ENCODE peak calls at places on chromosomes 5 and 9, in eight cellular contexts. X, T, S, L, P, N, E and D are unnamed samples. For H3K4me1 and H3K27me3, the result is how much of the 10 kb centered on the place peaks cover.

GRCh38 chr9:109846781-109847180 is 66.8 kb downstream of the PALM2AKAP2 start:
- DNase-seq in X (no peak), T (no peak), S (no peak), L (no peak), P (no peak), N (no peak), E (no peak), D (no peak)

GRCh38 chr9:135343733-135344522 is 135.7 kb upstream of the PPP1R26 start:
- DNase-seq in X (peak), T (peak), S (peak), L (peak), P (peak), N (peak), E (peak), D (no peak)

GRCh38 chr5:151589878-151590570 is 1.1 kb downstream of the FAT2 start:
- DNase-seq in X (no peak), T (no peak), S (no peak), L (no peak), P (no peak), N (no peak), E (no peak), D (no peak)

GRCh38 chr5:65482280-65482726 is 583 bp upstream of the ADAMTS6 start:
- DNase-seq in X (no peak), T (no peak), S (no peak), L (no peak), P (no peak), N (no peak), E (no peak), D (no peak)

GRCh38 chr9:109794361-109795012 is 14.5 kb downstream of the PALM2AKAP2 start:
- DNase-seq in X (no peak), T (no peak), S (no peak), L (peak), P (no peak), N (no peak), E (peak), D (peak)

GRCh38 chr9:6931913-6932312 is 174.1 kb downstream of the KDM4C start:
- DNase-seq in X (no peak), T (peak), S (no peak), L (no peak), P (no peak), N (peak), E (peak), D (no peak)

GRCh38 chr5:45385321-45386058 is 310.7 kb downstream of the HCN1 start:
- DNase-seq in X (no peak), T (peak), S (no peak), L (no peak), P (no peak), N (no peak), E (no peak), D (no peak)

GRCh38 chr5:128358826-128359225 is 179.2 kb downstream of the FBN2 start:
- DNase-seq in X (no peak), T (no peak), S (no peak), L (no peak), P (no peak), N (no peak), E (no peak), D (no peak)

GRCh38 chr9:137878146-137878941 is 762 bp downstream of the CACNA1B start:
- DNase-seq in X (no peak), T (no peak), S (no peak), L (no peak), P (no peak), N (no peak), E (peak), D (no peak)

GRCh38 chr9:4887556-4887955 is 94.8 kb downstream of the RCL1 start:
- DNase-seq in X (no peak), T (no peak), S (no peak), L (no peak), P (no peak), N (no peak), E (no peak), D (peak)

GRCh38 chr9:19456996-19457693 is 48.3 kb downstream of the ACER2 start:
- DNase-seq in X (peak), T (peak), S (peak), L (peak), P (no peak), N (peak), E (peak), D (peak)

GRCh38 chr9:72628191-72628590 is 106.8 kb downstream of the TMC1 start:
- DNase-seq in X (no peak), T (no peak), S (no peak), L (no peak), P (no peak), N (no peak), E (no peak), D (no peak)

GRCh38 chr9:6049798-6050197 is 34.4 kb upstream of the RANBP6 start:
- DNase-seq in X (no peak), T (no peak), S (no peak), L (no peak), P (no peak), N (peak), E (peak), D (no peak)

GRCh38 chr9:120928015-120928719 is 1.6 kb upstream of the TRAF1 start:
- DNase-seq in X (peak), T (no peak), S (peak), L (no peak), P (no peak), N (peak), E (peak), D (peak)

GRCh38 chr9:25857167-25857566 is 178.9 kb upstream of the TUSC1 start:
- DNase-seq in X (no peak), T (no peak), S (no peak), L (no peak), P (no peak), N (no peak), E (no peak), D (no peak)

GRCh38 chr5:53167836-53168235 is 58.3 kb upstream of the MOCS2 start:
- DNase-seq in X (peak), T (peak), S (peak), L (peak), P (no peak), N (peak), E (no peak), D (peak)

GRCh38 chr9:101999441-101999840 is 261.0 kb upstream of the GRIN3A start:
- DNase-seq in X (no peak), T (no peak), S (no peak), L (no peak), P (no peak), N (no peak), E (no peak), D (no peak)

GRCh38 chr5:81316581-81316980 is 15.2 kb downstream of the ZCCHC9 start:
- DNase-seq in X (no peak), T (no peak), S (no peak), L (no peak), P (no peak), N (no peak), E (no peak), D (no peak)

GRCh38 chr9:34907044-34907443 is 51.0 kb upstream of the PHF24 start:
- DNase-seq in X (no peak), T (no peak), S (no peak), L (no peak), P (no peak), N (no peak), E (no peak), D (no peak)

GRCh38 chr9:121692606-121693505 is 41.4 kb downstream of the DAB2IP start:
- DNase-seq in X (no peak), T (no peak), S (no peak), L (no peak), P (peak), N (no peak), E (peak), D (peak)

GRCh38 chr5:157740211-157740610 is 3.3 kb upstream of the LSM11 start:
- DNase-seq in X (no peak), T (no peak), S (no peak), L (no peak), P (no peak), N (no peak), E (peak), D (no peak)

GRCh38 chr9:114621975-114622609 is 11.0 kb downstream of the TMEM268 start:
- DNase-seq in X (no peak), T (no peak), S (no peak), L (no peak), P (no peak), N (no peak), E (no peak), D (no peak)

GRCh38 chr5:146002491-146002890 is 66.1 kb downstream of the SH3RF2 start:
- DNase-seq in X (no peak), T (no peak), S (no peak), L (no peak), P (no peak), N (no peak), E (no peak), D (no peak)

GRCh38 chr9:17135578-17135904 is 701 bp downstream of the CNTLN start:
- DNase-seq in X (no peak), T (no peak), S (no peak), L (peak), P (no peak), N (no peak), E (no peak), D (no peak)

GRCh38 chr5:60961685-60962084 is 16.7 kb downstream of the NDUFAF2 start:
- DNase-seq in X (no peak), T (no peak), S (no peak), L (no peak), P (no peak), N (no peak), E (no peak), D (no peak)

GRCh38 chr9:132020845-132021510 is 58.7 kb downstream of the MED27 start:
- DNase-seq in X (no peak), T (no peak), S (no peak), L (no peak), P (no peak), N (no peak), E (no peak), D (no peak)

GRCh38 chr5:98784411-98784810 is 10.9 kb downstream of the RGMB start:
- DNase-seq in X (no peak), T (no peak), S (no peak), L (no peak), P (no peak), N (no peak), E (no peak), D (no peak)

GRCh38 chr5:164048527-164048926 is 543.1 kb downstream of the MAT2B start:
- DNase-seq in X (no peak), T (no peak), S (no peak), L (no peak), P (no peak), N (no peak), E (no peak), D (no peak)

GRCh38 chr9:105150991-105151685 is 93.3 kb upstream of the SLC44A1 start:
- DNase-seq in X (no peak), T (no peak), S (no peak), L (no peak), P (no peak), N (no peak), E (peak), D (no peak)

GRCh38 chr9:1256178-1256577 is 206.0 kb downstream of the DMRT2 start:
- DNase-seq in X (no peak), T (no peak), S (no peak), L (no peak), P (no peak), N (no peak), E (no peak), D (no peak)

GRCh38 chr9:27925815-27926214 is 352.5 kb upstream of the C9orf72 start:
- DNase-seq in X (no peak), T (no peak), S (no peak), L (no peak), P (no peak), N (no peak), E (no peak), D (no peak)

GRCh38 chr5:135451581-135452360 is at the start of gene TIFAB:
- DNase-seq in X (peak), T (no peak), S (no peak), L (no peak), P (no peak), N (no peak), E (no peak), D (peak)

GRCh38 chr9:90855208-90856000 is 53.8 kb downstream of the SYK start:
- DNase-seq in X (no peak), T (no peak), S (no peak), L (no peak), P (no peak), N (no peak), E (no peak), D (no peak)

GRCh38 chr9:38047301-38048251 is 21.5 kb downstream of the SHB start:
- DNase-seq in X (peak), T (peak), S (no peak), L (peak), P (peak), N (peak), E (peak), D (peak)

GRCh38 chr9:97900738-97901565 is 21.3 kb downstream of the TRMO start:
- DNase-seq in X (no peak), T (no peak), S (no peak), L (peak), P (no peak), N (no peak), E (no peak), D (no peak)

GRCh38 chr9:113899205-113899604 is 23.1 kb downstream of the ZNF618 start:
- DNase-seq in X (peak), T (no peak), S (no peak), L (no peak), P (no peak), N (no peak), E (no peak), D (no peak)

GRCh38 chr5:73446631-73447233 is 1.8 kb downstream of the FOXD1 start:
- DNase-seq in X (no peak), T (no peak), S (no peak), L (no peak), P (no peak), N (no peak), E (no peak), D (no peak)

GRCh38 chr9:88757406-88758010 is 222.5 kb downstream of the NXNL2 start:
- DNase-seq in X (no peak), T (no peak), S (no peak), L (no peak), P (no peak), N (no peak), E (no peak), D (no peak)
- H3K4me1 ChIP-seq in X (under half), T (under half), S (under half), L (under half), P (under half), N (under half), E (under half), D (under half)

GRCh38 chr5:112574566-112574965 is 155.5 kb upstream of the EPB41L4A start:
- DNase-seq in X (no peak), T (no peak), S (no peak), L (no peak), P (no peak), N (no peak), E (no peak), D (no peak)

GRCh38 chr5:112581811-112582320 is 155.8 kb upstream of the APC start:
- DNase-seq in X (no peak), T (no peak), S (no peak), L (no peak), P (no peak), N (no peak), E (peak), D (no peak)

GRCh38 chr5:112573441-112573840 is 154.4 kb upstream of the EPB41L4A start:
- DNase-seq in X (no peak), T (no peak), S (no peak), L (no peak), P (no peak), N (no peak), E (peak), D (no peak)

GRCh38 chr5:112579771-112580170 is 157.9 kb upstream of the APC start:
- DNase-seq in X (no peak), T (no peak), S (no peak), L (no peak), P (no peak), N (no peak), E (peak), D (no peak)

GRCh38 chr5:112576298-112576925 is 157.3 kb upstream of the EPB41L4A start:
- DNase-seq in X (no peak), T (no peak), S (peak), L (no peak), P (no peak), N (no peak), E (no peak), D (no peak)
- H3K27ac ChIP-seq in X (peak), T (no peak), S (peak), L (no peak), P (peak), N (peak), E (no peak), D (no peak)

DNA sequence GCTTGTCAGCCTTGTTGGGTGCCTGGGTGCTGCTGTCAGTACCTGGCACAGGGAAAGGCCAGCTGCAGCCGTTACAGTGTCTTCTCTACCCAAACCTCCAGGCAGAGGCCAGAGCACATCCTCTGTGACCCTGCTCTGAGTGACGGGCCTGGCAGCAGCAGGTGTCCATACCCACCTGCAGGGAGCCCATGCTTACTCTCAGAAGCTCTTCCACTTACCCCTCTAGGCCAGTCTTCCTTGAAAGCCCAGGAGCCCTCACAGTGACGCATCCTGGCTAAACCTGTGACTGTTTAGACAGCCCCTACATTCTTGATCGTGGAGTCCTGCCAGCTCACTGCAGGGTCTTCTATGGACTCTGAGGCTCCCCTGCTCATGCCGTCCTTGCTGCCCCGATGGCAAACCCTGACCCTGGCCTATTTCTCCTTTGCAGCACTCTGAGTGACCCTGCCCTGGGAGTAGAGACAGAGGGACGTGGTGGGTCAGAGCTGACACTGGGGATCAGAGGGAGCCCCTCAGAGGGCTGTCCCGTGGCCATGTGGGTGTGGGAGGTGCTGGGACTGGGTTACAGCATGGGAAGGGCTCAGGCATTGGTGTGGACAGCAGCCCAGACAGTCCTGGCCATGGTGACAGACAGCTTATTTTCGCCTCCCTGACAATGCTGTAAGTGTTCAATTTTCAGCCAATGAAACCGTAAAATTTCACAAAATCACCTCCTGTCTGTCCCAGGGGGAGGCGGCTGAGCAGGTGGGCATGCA is 67.6 kb upstream of the RNF130 start:
- DNase-seq in X (no peak), T (peak), S (no peak), L (no peak), P (no peak), N (no peak), E (no peak), D (no peak)
- H3K27me3 ChIP-seq in X (under half), T (under half), S (under half), L (under half), P (under half), N (under half), E (under half), D (under half)

DNA sequence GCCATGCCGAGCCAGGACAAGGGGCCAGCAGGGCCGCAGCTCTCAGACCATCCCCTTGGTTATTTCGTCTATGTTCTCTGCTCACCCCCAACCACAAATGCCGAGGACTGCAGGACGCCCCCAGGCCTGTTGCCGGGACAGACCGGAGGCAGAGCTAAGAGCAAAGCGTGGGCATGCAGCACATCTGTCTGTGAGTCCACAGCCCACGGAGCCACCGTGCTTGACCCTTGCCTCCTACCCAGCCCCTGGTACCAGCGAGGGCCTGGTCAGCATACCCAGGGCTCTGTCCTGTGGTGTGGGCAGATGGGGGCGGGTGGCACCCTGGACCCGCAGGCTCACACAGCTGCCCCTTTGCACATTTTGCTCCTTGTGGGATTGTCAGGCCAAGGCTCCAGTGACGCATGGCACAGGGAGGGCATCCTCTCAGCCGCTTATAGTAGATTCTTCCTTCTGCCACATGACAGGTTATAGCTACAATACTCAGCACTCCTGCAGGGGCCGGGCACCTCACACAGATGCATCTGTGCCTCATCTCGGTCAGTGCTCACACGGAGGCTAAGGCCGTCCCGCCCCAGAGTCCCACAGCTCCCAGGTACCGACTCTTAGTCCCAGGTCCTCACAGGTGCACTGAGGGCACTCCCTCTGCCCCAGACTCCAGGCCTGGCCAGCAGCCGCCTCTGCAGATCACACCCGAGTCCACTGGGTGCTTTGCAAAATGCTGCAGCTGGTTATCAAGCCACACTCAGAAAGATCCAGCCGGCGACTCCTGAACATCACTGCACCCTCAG is 4.5 kb downstream of the BRD3 start:
- DNase-seq in X (peak), T (no peak), S (no peak), L (peak), P (no peak), N (no peak), E (no peak), D (no peak)
- H3K4me1 ChIP-seq in X (half or more), T (half or more), S (under half), L (under half), P (half or more), N (half or more), E (under half), D (half or more)